ENCODE peak calls at places on chromosomes 12 and 14, in eight cellular contexts. E is upper lobe of left lung, X is A549, I is esophagus squamous epithelium, S is upper lobe of right lung, H is aorta, G is IMR-90, U is cardiac muscle cell. B is an unnamed sample.

GRCh38 chr14:101087614-101088394 is 184.3 kb upstream of the RTL1 start:
- DNase-seq in E (peak), X (no peak), I (no peak), S (peak), H (no peak), G (no peak), U (peak), B (no peak)

GRCh38 chr14:101776315-101776714 is 14.8 kb downstream of the PPP2R5C start:
- DNase-seq in E (no peak), X (no peak), I (no peak), S (no peak), H (no peak), G (no peak), U (no peak), B (no peak)

GRCh38 chr14:58533417-58533816 is 104.3 kb upstream of the DACT1 start:
- DNase-seq in E (no peak), X (no peak), I (no peak), S (no peak), H (no peak), G (no peak), U (peak), B (no peak)

GRCh38 chr14:32512813-32513212 is 183.7 kb downstream of the AKAP6 start:
- DNase-seq in E (no peak), X (no peak), I (no peak), S (no peak), H (no peak), G (no peak), U (peak), B (no peak)

GRCh38 chr14:32932921-32933622 is 5.6 kb upstream of the NPAS3 start:
- DNase-seq in E (no peak), X (no peak), I (no peak), S (peak), H (peak), G (no peak), U (no peak), B (no peak)

GRCh38 chr14:50763386-50764007 is 67.5 kb downstream of the NIN start:
- DNase-seq in E (no peak), X (peak), I (no peak), S (no peak), H (no peak), G (peak), U (peak), B (no peak)

GRCh38 chr14:102066041-102066451 is 20.8 kb downstream of the HSP90AA1 start:
- DNase-seq in E (no peak), X (no peak), I (no peak), S (peak), H (no peak), G (no peak), U (no peak), B (no peak)

GRCh38 chr12:107845226-107845979 is 70.9 kb downstream of the ASCL4 start:
- DNase-seq in E (no peak), X (no peak), I (no peak), S (no peak), H (peak), G (no peak), U (no peak), B (no peak)

GRCh38 chr12:1910468-1910867 is 8.0 kb downstream of the CACNA2D4 start:
- DNase-seq in E (no peak), X (no peak), I (no peak), S (no peak), H (no peak), G (no peak), U (no peak), B (no peak)

GRCh38 chr14:90567991-90568390 is 171.2 kb downstream of the CALM1 start:
- DNase-seq in E (no peak), X (no peak), I (no peak), S (no peak), H (peak), G (no peak), U (no peak), B (no peak)

GRCh38 chr12:26749781-26750180 is 83.2 kb downstream of the ITPR2 start:
- DNase-seq in E (no peak), X (no peak), I (no peak), S (no peak), H (no peak), G (no peak), U (no peak), B (no peak)

GRCh38 chr12:48982397-48983080 is 4.4 kb downstream of the WNT1 start:
- DNase-seq in E (no peak), X (no peak), I (no peak), S (no peak), H (no peak), G (no peak), U (no peak), B (no peak)

GRCh38 chr12:62744551-62744950 is 190.4 kb downstream of the PPM1H start:
- DNase-seq in E (peak), X (no peak), I (no peak), S (no peak), H (peak), G (peak), U (peak), B (no peak)

GRCh38 chr12:127257366-127257935 is 1009.5 kb upstream of the TMEM132C start:
- DNase-seq in E (no peak), X (no peak), I (no peak), S (no peak), H (no peak), G (peak), U (peak), B (no peak)

GRCh38 chr12:46430340-46430948 is 57.9 kb upstream of the SLC38A2 start:
- DNase-seq in E (no peak), X (peak), I (no peak), S (no peak), H (no peak), G (peak), U (peak), B (peak)

GRCh38 chr14:73311710-73312035 is 74.4 kb downstream of the PAPLN start:
- DNase-seq in E (no peak), X (no peak), I (no peak), S (no peak), H (no peak), G (no peak), U (no peak), B (no peak)

GRCh38 chr14:71204231-71204630 is 297.0 kb downstream of the PCNX1 start:
- DNase-seq in E (no peak), X (no peak), I (no peak), S (no peak), H (no peak), G (no peak), U (no peak), B (no peak)

GRCh38 chr12:11705010-11705409 is 55.5 kb downstream of the ETV6 start:
- DNase-seq in E (peak), X (peak), I (no peak), S (no peak), H (no peak), G (peak), U (peak), B (peak)

GRCh38 chr12:108484431-108484830 is 30.6 kb upstream of the FICD start:
- DNase-seq in E (no peak), X (no peak), I (no peak), S (no peak), H (no peak), G (no peak), U (no peak), B (no peak)

GRCh38 chr12:84727964-84728363 is 184.6 kb downstream of the SLC6A15 start:
- DNase-seq in E (peak), X (no peak), I (no peak), S (no peak), H (no peak), G (no peak), U (no peak), B (peak)

GRCh38 chr12:4918950-4919660 is 9.4 kb downstream of the KCNA1 start:
- DNase-seq in E (no peak), X (no peak), I (no peak), S (no peak), H (no peak), G (no peak), U (peak), B (no peak)

GRCh38 chr12:23949212-23950010 is at the start of gene SOX5:
- DNase-seq in E (peak), X (peak), I (no peak), S (peak), H (peak), G (peak), U (peak), B (no peak)

GRCh38 chr12:130835436-130835835 is 3.6 kb downstream of the STX2 start:
- DNase-seq in E (no peak), X (no peak), I (no peak), S (peak), H (no peak), G (no peak), U (no peak), B (no peak)

GRCh38 chr14:29475641-29476040 is 452.0 kb downstream of the PRKD1 start:
- DNase-seq in E (no peak), X (no peak), I (no peak), S (no peak), H (no peak), G (no peak), U (no peak), B (peak)

GRCh38 chr12:57381693-57382220 is 49.1 kb downstream of the R3HDM2 start:
- DNase-seq in E (no peak), X (no peak), I (no peak), S (no peak), H (no peak), G (peak), U (no peak), B (no peak)

DNA sequence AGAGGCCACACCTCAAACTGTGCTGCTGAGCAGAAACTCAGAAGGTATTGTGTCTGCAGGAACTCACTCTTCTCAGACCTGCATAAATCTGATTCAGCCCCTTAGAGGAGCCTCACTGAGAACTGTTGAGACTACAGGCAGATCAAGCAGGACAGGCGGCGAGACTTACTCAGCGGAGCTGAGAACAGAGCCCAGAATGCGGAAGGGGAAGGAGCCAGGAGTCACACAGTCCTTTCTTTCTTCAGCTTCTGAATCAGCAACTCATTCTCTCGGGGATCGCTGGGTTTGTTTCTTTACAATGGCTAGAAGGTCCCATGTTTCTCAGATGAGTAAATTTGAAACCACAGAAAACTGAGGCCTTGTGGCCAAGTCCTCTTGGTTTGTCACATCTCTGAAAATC is 23.0 kb upstream of the EMP1 start:
- DNase-seq in E (peak), X (no peak), I (no peak), S (no peak), H (peak), G (peak), U (peak), B (peak)
- H3K27ac ChIP-seq in E (peak), X (no peak), I (peak), S (peak), H (no peak), G (peak), U (no peak), B (peak)

GRCh38 chr12:116538682-116539264 is 20.4 kb upstream of the MAP1LC3B2 start:
- DNase-seq in E (no peak), X (no peak), I (no peak), S (no peak), H (no peak), G (no peak), U (no peak), B (no peak)
- H3K27ac ChIP-seq in E (no peak), X (peak), I (peak), S (no peak), H (no peak), G (no peak), U (no peak), B (peak)

GRCh38 chr12:32047846-32048245 is 58.8 kb upstream of the BICD1 start:
- DNase-seq in E (no peak), X (no peak), I (no peak), S (no peak), H (no peak), G (no peak), U (no peak), B (no peak)

GRCh38 chr12:32052300-32052691 is 54.4 kb upstream of the BICD1 start:
- DNase-seq in E (no peak), X (no peak), I (no peak), S (no peak), H (no peak), G (no peak), U (no peak), B (no peak)

GRCh38 chr12:32051511-32052299 is 54.9 kb upstream of the BICD1 start:
- DNase-seq in E (no peak), X (peak), I (no peak), S (no peak), H (no peak), G (peak), U (peak), B (peak)

GRCh38 chr12:32048791-32049190 is 57.9 kb upstream of the BICD1 start:
- DNase-seq in E (no peak), X (no peak), I (no peak), S (no peak), H (no peak), G (no peak), U (no peak), B (no peak)

GRCh38 chr12:32049956-32050355 is 56.7 kb upstream of the BICD1 start:
- DNase-seq in E (no peak), X (peak), I (no peak), S (no peak), H (no peak), G (peak), U (no peak), B (no peak)
- H3K27ac ChIP-seq in E (no peak), X (no peak), I (no peak), S (no peak), H (no peak), G (no peak), U (peak), B (no peak)

DNA sequence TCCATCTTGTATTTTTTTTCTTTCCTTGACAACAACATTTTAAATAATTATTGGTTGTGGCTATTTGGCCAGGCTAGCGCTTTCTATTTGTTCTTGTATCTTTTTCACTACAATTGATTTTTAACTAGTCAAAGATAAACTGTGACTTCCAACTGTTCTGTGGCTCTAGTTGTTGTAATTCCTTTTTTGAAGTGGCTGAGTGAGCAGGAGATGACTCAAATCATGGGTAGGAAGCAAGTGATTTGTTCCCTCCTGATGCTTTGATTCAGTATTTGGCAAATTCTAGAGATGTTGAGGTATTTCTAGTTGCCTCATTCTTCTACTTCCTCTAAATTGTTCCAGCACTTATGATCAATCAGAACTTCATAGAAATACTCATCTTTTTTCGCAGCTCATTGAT is 633.5 kb downstream of the RERGL start:
- DNase-seq in E (no peak), X (no peak), I (no peak), S (no peak), H (no peak), G (no peak), U (no peak), B (no peak)
- H3K27ac ChIP-seq in E (no peak), X (no peak), I (no peak), S (no peak), H (no peak), G (no peak), U (no peak), B (no peak)

DNA sequence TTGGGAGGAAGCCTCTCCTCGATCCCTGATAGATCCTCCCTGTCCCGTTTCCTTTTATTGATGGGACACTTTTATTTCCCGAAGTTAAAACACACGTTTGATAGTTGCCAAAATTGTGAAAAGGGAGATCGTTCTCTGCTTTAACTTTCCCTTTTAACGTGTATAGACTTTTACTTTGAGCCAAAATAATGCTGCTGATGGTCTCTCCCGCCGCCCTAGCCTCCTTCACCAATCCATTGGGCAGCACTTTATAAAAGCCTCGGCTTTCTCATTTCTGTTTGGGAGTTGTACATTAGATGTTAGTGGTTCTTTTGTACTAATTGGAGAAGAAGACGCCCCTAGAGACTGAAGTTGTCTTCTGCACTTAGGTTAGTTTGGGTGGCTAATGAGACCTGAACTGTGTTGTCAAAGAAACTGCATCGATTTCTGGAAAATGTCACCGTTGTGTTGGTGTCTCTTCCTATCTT is 1.4 kb downstream of the TMTC2 start:
- DNase-seq in E (no peak), X (peak), I (no peak), S (no peak), H (no peak), G (no peak), U (peak), B (no peak)
- H3K27ac ChIP-seq in E (peak), X (peak), I (peak), S (peak), H (no peak), G (no peak), U (no peak), B (no peak)

B was measured in epithelial cell of prostate.